ENCODE peak calls at places on chromosome 19, in five cellular contexts. E, U, W, F and K are unnamed samples.

GRCh38 chr19:12834976-12835757 is 788 bp upstream of the RTBDN start:
- DNase-seq in E (no peak), U (peak), W (peak), F (no peak), K (peak)

GRCh38 chr19:58553799-58554493 is 959 bp downstream of the CHMP2A start:
- DNase-seq in E (no peak), U (peak), W (no peak), F (no peak), K (no peak)

GRCh38 chr19:31164666-31165265 is 184.5 kb downstream of the TSHZ3 start:
- DNase-seq in E (no peak), U (no peak), W (no peak), F (no peak), K (no peak)

GRCh38 chr19:42282036-42282762 is 13.1 kb downstream of the CIC start:
- DNase-seq in E (no peak), U (no peak), W (peak), F (peak), K (no peak)

GRCh38 chr19:19900124-19900523 is 622 bp upstream of the ZNF93 start:
- DNase-seq in E (no peak), U (peak), W (peak), F (no peak), K (peak)

GRCh38 chr19:54162241-54162805 is 2.8 kb upstream of the LENG1 start:
- DNase-seq in E (peak), U (peak), W (peak), F (peak), K (peak)

GRCh38 chr19:11659612-11660011 is 62.3 kb downstream of the ZNF627 start:
- DNase-seq in E (no peak), U (no peak), W (no peak), F (no peak), K (no peak)

GRCh38 chr19:57803594-57804325 is 11.0 kb downstream of the ZNF552 start:
- DNase-seq in E (no peak), U (peak), W (no peak), F (no peak), K (no peak)

GRCh38 chr19:49840321-49840720 is 10.6 kb upstream of the PTOV1 start:
- DNase-seq in E (no peak), U (no peak), W (no peak), F (no peak), K (no peak)

GRCh38 chr19:21463449-21464105 is 41.8 kb upstream of the ZNF429 start:
- DNase-seq in E (no peak), U (peak), W (peak), F (no peak), K (peak)

GRCh38 chr19:39474139-39474620 is 6.5 kb upstream of the TIMM50 start:
- DNase-seq in E (no peak), U (peak), W (peak), F (peak), K (peak)

GRCh38 chr19:10333758-10334339 is 520 bp upstream of the RAVER1 start:
- DNase-seq in E (no peak), U (no peak), W (no peak), F (no peak), K (no peak)

GRCh38 chr19:3458595-3459284 is 21.6 kb downstream of the SMIM24 start:
- DNase-seq in E (no peak), U (no peak), W (no peak), F (no peak), K (no peak)

GRCh38 chr19:46497773-46498172 is 2.1 kb upstream of the PNMA8B start:
- DNase-seq in E (no peak), U (no peak), W (no peak), F (no peak), K (no peak)

GRCh38 chr19:13055213-13056051 is 47.2 kb downstream of the LYL1 start:
- DNase-seq in E (no peak), U (no peak), W (no peak), F (no peak), K (no peak)

GRCh38 chr19:46232029-46232428 is 2.5 kb downstream of the IGFL1 start:
- DNase-seq in E (no peak), U (no peak), W (no peak), F (no peak), K (no peak)

GRCh38 chr19:409006-409514 is at the start of gene C2CD4C:
- DNase-seq in E (no peak), U (no peak), W (peak), F (no peak), K (no peak)

GRCh38 chr19:22605275-22606211 is 28.6 kb upstream of the ZNF492 start:
- DNase-seq in E (no peak), U (no peak), W (no peak), F (no peak), K (no peak)

GRCh38 chr19:19490247-19490968 is 24.9 kb downstream of the TSSK6 start:
- DNase-seq in E (peak), U (peak), W (peak), F (peak), K (peak)

GRCh38 chr19:16654621-16655020 is 5.3 kb downstream of the SMIM7 start:
- DNase-seq in E (no peak), U (no peak), W (no peak), F (no peak), K (no peak)

GRCh38 chr19:4369888-4370260 is 26.5 kb downstream of the MPND start:
- DNase-seq in E (peak), U (peak), W (peak), F (no peak), K (peak)

GRCh38 chr19:23015660-23016059 is 12.7 kb upstream of the ZNF728 start:
- DNase-seq in E (no peak), U (no peak), W (no peak), F (no peak), K (no peak)

GRCh38 chr19:53463263-53463662 is 4.3 kb upstream of the ZNF813 start:
- DNase-seq in E (peak), U (peak), W (peak), F (no peak), K (no peak)

GRCh38 chr19:51440846-51441409 is 17.3 kb downstream of the SIGLEC8 start:
- DNase-seq in E (no peak), U (peak), W (peak), F (no peak), K (peak)

GRCh38 chr19:29587518-29587986 is 18.5 kb upstream of the POP4 start:
- DNase-seq in E (no peak), U (peak), W (peak), F (no peak), K (peak)

GRCh38 chr19:17584132-17584531 is 28.7 kb downstream of the COLGALT1 start:
- DNase-seq in E (no peak), U (no peak), W (no peak), F (no peak), K (no peak)

GRCh38 chr19:18029617-18030338 is 21.8 kb downstream of the ARRDC2 start:
- DNase-seq in E (no peak), U (no peak), W (no peak), F (no peak), K (no peak)

GRCh38 chr19:44255705-44256411 is 3.8 kb upstream of the ZNF233 start:
- DNase-seq in E (no peak), U (no peak), W (no peak), F (no peak), K (no peak)

GRCh38 chr19:10510301-10510802 is 6.9 kb downstream of the S1PR5 start:
- DNase-seq in E (no peak), U (peak), W (peak), F (peak), K (peak)

GRCh38 chr19:30011051-30011578 is 69.1 kb downstream of the URI1 start:
- DNase-seq in E (no peak), U (no peak), W (no peak), F (no peak), K (no peak)

GRCh38 chr19:40908981-40909380 is 26.9 kb upstream of the CYP2A7 start:
- DNase-seq in E (no peak), U (no peak), W (no peak), F (no peak), K (no peak)